ENCODE peak calls at places on chromosome 7, in four cellular contexts. R, K, Y and J are unnamed samples.

GRCh38 chr7:48109848-48110663 is 21.0 kb downstream of the UPP1 start:
- DNase-seq in Y (peak; percentile 89), R (peak; percentile 75), K (no peak), J (peak; percentile 60)

GRCh38 chr7:139358541-139359365 is 941 bp upstream of the LUC7L2 start:
- DNase-seq in K (peak; percentile 50), R (no peak), Y (peak; percentile 47), J (peak; percentile 14)

GRCh38 chr7:17357952-17358351 is 59.5 kb downstream of the AHR start:
- DNase-seq in Y (no peak), K (no peak), R (no peak), J (no peak)

GRCh38 chr7:71210220-71210619 is 78.3 kb downstream of the GALNT17 start:
- DNase-seq in Y (no peak), K (no peak), R (no peak), J (no peak)

GRCh38 chr7:142556745-142557144 is 192.5 kb upstream of the PRSS1 start:
- DNase-seq in Y (no peak), R (no peak), K (peak; percentile 100), J (no peak)

GRCh38 chr7:64559206-64559605 is 3.7 kb downstream of the ZNF680 start:
- DNase-seq in Y (no peak), R (no peak), K (peak; percentile 40), J (no peak)

GRCh38 chr7:74306737-74307469 is 17.7 kb downstream of the CLIP2 start:
- DNase-seq in K (peak; percentile 75), R (peak; percentile 48), Y (peak; percentile 45), J (no peak)

GRCh38 chr7:100803398-100804161 is 23.7 kb downstream of the EPHB4 start:
- DNase-seq in Y (peak; percentile 22), R (peak; percentile 50), K (peak; percentile 89), J (peak; percentile 52)

GRCh38 chr7:18180685-18181084 is 153.0 kb upstream of the PRPS1L1 start:
- DNase-seq in R (no peak), Y (no peak), K (no peak), J (no peak)

GRCh38 chr7:101936223-101936611 is 118.8 kb downstream of the CUX1 start:
- DNase-seq in R (no peak), Y (no peak), K (no peak), J (no peak)

GRCh38 chr7:117323877-117324699 is 1.2 kb upstream of the WNT2 start:
- DNase-seq in K (peak; percentile 64), R (peak; percentile 18), Y (no peak), J (no peak)

GRCh38 chr7:2038876-2039728 is 193.6 kb downstream of the MAD1L1 start:
- DNase-seq in K (no peak), R (no peak), Y (no peak), J (no peak)

GRCh38 chr7:24501452-24502134 is 71.7 kb upstream of the PALS2 start:
- DNase-seq in R (no peak), K (no peak), Y (no peak), J (no peak)

GRCh38 chr7:27108390-27109127 is 6.1 kb upstream of the HOXA2 start:
- DNase-seq in K (no peak), R (no peak), Y (no peak), J (no peak)

GRCh38 chr7:105916603-105917002 is 40.2 kb upstream of the ATXN7L1 start:
- DNase-seq in K (peak; percentile 64), Y (no peak), R (no peak), J (no peak)

GRCh38 chr7:25288536-25289283 is 60.4 kb upstream of the NPVF start:
- DNase-seq in Y (no peak), K (no peak), R (no peak), J (no peak)

GRCh38 chr7:2985866-2986265 is 57.8 kb downstream of the CARD11 start:
- DNase-seq in K (no peak), Y (no peak), R (no peak), J (no peak)

GRCh38 chr7:105643384-105643783 is 62.1 kb upstream of the EFCAB10 start:
- DNase-seq in K (peak; percentile 5), R (peak; percentile 53), Y (no peak), J (no peak)

GRCh38 chr7:25846722-25847121 is 305.3 kb upstream of the NFE2L3 start:
- DNase-seq in Y (no peak), K (peak; percentile 65), R (no peak), J (no peak)

GRCh38 chr7:7183833-7184463 is 1.6 kb downstream of the C1GALT1 start:
- DNase-seq in Y (no peak), R (no peak), K (peak; percentile 22), J (no peak)

GRCh38 chr7:145009866-145010265 is 174.0 kb upstream of the TPK1 start:
- DNase-seq in R (no peak), K (no peak), Y (no peak), J (no peak)

GRCh38 chr7:39504963-39505362 is 61.2 kb upstream of the YAE1 start:
- DNase-seq in Y (no peak), R (no peak), K (peak; percentile 17), J (no peak)

GRCh38 chr7:110693348-110693747 is 397.6 kb upstream of the LRRN3 start:
- DNase-seq in Y (no peak), R (no peak), K (no peak), J (no peak)

GRCh38 chr7:6169805-6170520 is 102.5 kb downstream of the CYTH3 start:
- DNase-seq in K (no peak), Y (no peak), R (no peak), J (no peak)

GRCh38 chr7:101308245-101309085 is 13.1 kb downstream of the IFT22 start:
- DNase-seq in R (peak; percentile 49), Y (peak; percentile 69), K (peak; percentile 15), J (peak; percentile 52)

GRCh38 chr7:54960517-54960916 is 58.3 kb upstream of the EGFR start:
- DNase-seq in K (peak; percentile 10), R (no peak), Y (no peak), J (no peak)

GRCh38 chr7:139246905-139247304 is 15.9 kb downstream of the UBN2 start:
- DNase-seq in Y (no peak), R (no peak), K (peak; percentile 76), J (no peak)

GRCh38 chr7:155003215-155003999 is 483 bp upstream of the PAXIP1 start:
- DNase-seq in K (peak; percentile 81), Y (peak; percentile 83), R (peak; percentile 65), J (peak; percentile 95)

GRCh38 chr7:44050121-44050914 is 5.8 kb downstream of the DBNL start:
- DNase-seq in R (no peak), Y (no peak), K (no peak), J (no peak)

GRCh38 chr7:43653466-43653865 is 70.6 kb downstream of the STK17A start:
- DNase-seq in Y (no peak), R (no peak), K (no peak), J (no peak)

GRCh38 chr7:17195576-17195975 is 102.9 kb upstream of the AHR start:
- DNase-seq in Y (no peak), K (no peak), R (no peak), J (no peak)

GRCh38 chr7:128915271-128915819 is 4.8 kb upstream of the KCP start:
- DNase-seq in Y (no peak), R (no peak), K (no peak), J (no peak)

GRCh38 chr7:1027285-1028043 is 16.9 kb upstream of the GPR146 start:
- DNase-seq in R (peak; percentile 35), Y (no peak), K (peak; percentile 35), J (no peak)

GRCh38 chr7:130207642-130208041 is at the start of gene SSMEM1:
- DNase-seq in Y (no peak), K (peak; percentile 82), R (no peak), J (no peak)

GRCh38 chr7:137771679-137772078 is 75.1 kb downstream of the DGKI start:
- DNase-seq in R (no peak), K (peak; percentile 92), Y (no peak), J (no peak)

GRCh38 chr7:14430921-14431320 is 441.5 kb upstream of the ETV1 start:
- DNase-seq in Y (no peak), R (no peak), K (no peak), J (no peak)

GRCh38 chr7:112649560-112649959 is 140.6 kb downstream of the TMEM168 start:
- DNase-seq in K (no peak), R (no peak), Y (no peak), J (no peak)

GRCh38 chr7:128084896-128085608 is 53.8 kb upstream of the LRRC4 start:
- DNase-seq in K (peak; percentile 73), R (no peak), Y (no peak), J (no peak)

GRCh38 chr7:77327067-77327931 is 88.8 kb downstream of the GSAP start:
- DNase-seq in R (no peak), K (peak; percentile 87), Y (no peak), J (peak; percentile 17)